ENCODE peak calls at places on chromosomes 13 and 19, in four cellular contexts. Z, L, C and D are unnamed samples.

GRCh38 chr13:85412448-85412847 is 386.8 kb downstream of the SLITRK6 start:
- DNase-seq in C (no peak), Z (no peak), L (no peak), D (no peak)

GRCh38 chr19:49555600-49556411 is 24.6 kb downstream of the NOSIP start:
- DNase-seq in L (no peak), C (no peak), Z (peak), D (peak)

GRCh38 chr13:110400786-110401533 is 93.9 kb downstream of the COL4A2 start:
- DNase-seq in C (no peak), L (no peak), Z (no peak), D (no peak)

GRCh38 chr13:105920375-105920774 is 615.1 kb downstream of the EFNB2 start:
- DNase-seq in L (no peak), Z (no peak), C (no peak), D (no peak)

GRCh38 chr19:5109560-5109959 is 140.6 kb downstream of the KDM4B start:
- DNase-seq in Z (no peak), C (no peak), L (no peak), D (no peak)

GRCh38 chr13:31038834-31039552 is 106.5 kb downstream of the TEX26 start:
- DNase-seq in Z (no peak), C (no peak), L (no peak), D (no peak)

GRCh38 chr13:21670006-21670882 is 629 bp upstream of the FGF9 start:
- DNase-seq in L (no peak), C (peak), Z (peak), D (peak)

GRCh38 chr19:46716672-46717033 is 261 bp downstream of the PRKD2 start:
- DNase-seq in C (no peak), Z (no peak), L (no peak), D (no peak)

GRCh38 chr19:51978882-51979281 is 7.8 kb downstream of the ZNF350 start:
- DNase-seq in L (no peak), C (no peak), Z (no peak), D (no peak)

GRCh38 chr19:5470264-5470671 is 15.1 kb downstream of the ZNRF4 start:
- DNase-seq in L (no peak), Z (no peak), C (no peak), D (no peak)

GRCh38 chr19:49109051-49109450 is 5.1 kb upstream of the LIN7B start:
- DNase-seq in Z (no peak), C (no peak), L (no peak), D (no peak)

GRCh38 chr13:73293902-73294523 is 235.2 kb downstream of the KLF5 start:
- DNase-seq in C (no peak), L (no peak), Z (no peak), D (no peak)

GRCh38 chr19:12840091-12841079 is 2.1 kb downstream of the MAST1 start:
- DNase-seq in C (no peak), L (peak), Z (peak), D (peak)

GRCh38 chr19:42313096-42313839 is at the start of gene TMEM145:
- DNase-seq in L (no peak), Z (no peak), C (no peak), D (peak)

GRCh38 chr13:87244256-87244870 is 426.8 kb upstream of the SLITRK5 start:
- DNase-seq in L (no peak), C (no peak), Z (no peak), D (no peak)

GRCh38 chr13:44746690-44747089 is 170.6 kb upstream of the TSC22D1 start:
- DNase-seq in Z (no peak), C (no peak), L (no peak), D (no peak)